ENCODE peak calls at places on chromosome 4, in four cellular contexts. H, M, C and A are unnamed samples.
A peak's percentile ranks its signal among the peaks of the same experiment; 100 is the strongest.

GRCh38 chr4:182258441-182259031 is 15.3 kb downstream of the TENM3 start:
- DNase-seq in H (no peak), M (no peak), C (peak; percentile 39), A (no peak)

GRCh38 chr4:72997409-72997808 is 72.1 kb downstream of the COX18 start:
- DNase-seq in H (no peak), M (no peak), C (no peak), A (no peak)

GRCh38 chr4:86338989-86339388 is 20.9 kb downstream of the MAPK10 start:
- DNase-seq in H (no peak), M (no peak), C (no peak), A (peak; percentile 13)

GRCh38 chr4:42331914-42332368 is 65.3 kb upstream of the SHISA3 start:
- DNase-seq in H (no peak), M (no peak), C (no peak), A (peak; percentile 24)

GRCh38 chr4:120724656-120725055 is 197.9 kb downstream of the PRDM5 start:
- DNase-seq in H (no peak), M (no peak), C (no peak), A (no peak)

GRCh38 chr4:125062079-125062478 is 252.7 kb upstream of the FAT4 start:
- DNase-seq in H (no peak), M (no peak), C (no peak), A (no peak)

GRCh38 chr4:137623013-137623412 is 90.7 kb upstream of the PCDH18 start:
- DNase-seq in H (no peak), M (peak; percentile 2), C (peak; percentile 17), A (no peak)

GRCh38 chr4:182307746-182308145 is 64.5 kb downstream of the TENM3 start:
- DNase-seq in H (no peak), M (no peak), C (no peak), A (peak; percentile 21)

GRCh38 chr4:39609454-39609911 is 29.2 kb downstream of the SMIM14 start:
- DNase-seq in H (no peak), M (peak; percentile 64), C (no peak), A (no peak)

GRCh38 chr4:153205028-153205648 is 895 bp downstream of the TRIM2 start:
- DNase-seq in H (no peak), M (peak; percentile 45), C (peak; percentile 63), A (no peak)

GRCh38 chr4:165381821-165382373 is 3.1 kb downstream of the CPE start:
- DNase-seq in H (no peak), M (no peak), C (no peak), A (no peak)

GRCh38 chr4:90127223-90127705 is at the start of gene CCSER1:
- DNase-seq in H (no peak), M (no peak), C (peak; percentile 64), A (peak; percentile 61)

GRCh38 chr4:90030202-90030601 is 97.0 kb upstream of the CCSER1 start:
- DNase-seq in H (no peak), M (no peak), C (no peak), A (no peak)

GRCh38 chr4:186067757-186068385 is 1.1 kb upstream of the TLR3 start:
- DNase-seq in H (no peak), M (peak; percentile 67), C (peak; percentile 62), A (peak; percentile 64)

GRCh38 chr4:168360271-168360670 is 41.7 kb upstream of the DDX60 start:
- DNase-seq in H (no peak), M (no peak), C (no peak), A (no peak)

GRCh38 chr4:47690611-47691010 is 147.3 kb downstream of the CORIN start:
- DNase-seq in H (no peak), M (no peak), C (no peak), A (no peak)

GRCh38 chr4:139528377-139529005 is 27.5 kb downstream of the SETD7 start:
- DNase-seq in H (no peak), M (no peak), C (no peak), A (no peak)

GRCh38 chr4:14415146-14415545 is 587.1 kb upstream of the CPEB2 start:
- DNase-seq in H (no peak), M (no peak), C (peak; percentile 58), A (no peak)

GRCh38 chr4:112532267-112532666 is 16.3 kb upstream of the NEUROG2 start:
- DNase-seq in H (no peak), M (no peak), C (no peak), A (no peak)

GRCh38 chr4:27005512-27006246 is 145.0 kb downstream of the STIM2 start:
- DNase-seq in H (no peak), M (no peak), C (no peak), A (no peak)

GRCh38 chr4:150931796-150932195 is 83.3 kb downstream of the LRBA start:
- DNase-seq in H (no peak), M (no peak), C (no peak), A (no peak)

GRCh38 chr4:82934441-82934840 is 33.9 kb downstream of the THAP9 start:
- DNase-seq in H (no peak), M (no peak), C (no peak), A (no peak)

GRCh38 chr4:52038109-52038912 is at the start of gene SGCB:
- DNase-seq in H (peak; percentile 39), M (no peak), C (peak; percentile 71), A (no peak)

GRCh38 chr4:54586343-54586953 is 71.3 kb upstream of the KIT start:
- DNase-seq in H (peak; percentile 28), M (no peak), C (no peak), A (no peak)

GRCh38 chr4:68359508-68359907 is 9.6 kb upstream of the YTHDC1 start:
- DNase-seq in H (no peak), M (no peak), C (no peak), A (no peak)

GRCh38 chr4:100590308-100590707 is 72.5 kb upstream of the EMCN start:
- DNase-seq in H (no peak), M (no peak), C (no peak), A (no peak)

GRCh38 chr4:97404876-97405523 is 738.3 kb downstream of the STPG2 start:
- DNase-seq in H (no peak), M (no peak), C (no peak), A (no peak)

GRCh38 chr4:86118696-86119095 is 241.2 kb downstream of the MAPK10 start:
- DNase-seq in H (no peak), M (no peak), C (no peak), A (no peak)

GRCh38 chr4:37439809-37440518 is 195.4 kb downstream of the NWD2 start:
- DNase-seq in H (no peak), M (no peak), C (no peak), A (no peak)

GRCh38 chr4:6926681-6927478 is 17.3 kb downstream of the TBC1D14 start:
- DNase-seq in H (peak; percentile 64), M (peak; percentile 96), C (no peak), A (no peak)

GRCh38 chr4:128560754-128561495 is 248.6 kb upstream of the JADE1 start:
- DNase-seq in H (no peak), M (peak; percentile 15), C (no peak), A (no peak)

GRCh38 chr4:76558391-76559235 is 123.6 kb downstream of the SHROOM3 start:
- DNase-seq in H (no peak), M (no peak), C (peak; percentile 75), A (no peak)

DNA sequence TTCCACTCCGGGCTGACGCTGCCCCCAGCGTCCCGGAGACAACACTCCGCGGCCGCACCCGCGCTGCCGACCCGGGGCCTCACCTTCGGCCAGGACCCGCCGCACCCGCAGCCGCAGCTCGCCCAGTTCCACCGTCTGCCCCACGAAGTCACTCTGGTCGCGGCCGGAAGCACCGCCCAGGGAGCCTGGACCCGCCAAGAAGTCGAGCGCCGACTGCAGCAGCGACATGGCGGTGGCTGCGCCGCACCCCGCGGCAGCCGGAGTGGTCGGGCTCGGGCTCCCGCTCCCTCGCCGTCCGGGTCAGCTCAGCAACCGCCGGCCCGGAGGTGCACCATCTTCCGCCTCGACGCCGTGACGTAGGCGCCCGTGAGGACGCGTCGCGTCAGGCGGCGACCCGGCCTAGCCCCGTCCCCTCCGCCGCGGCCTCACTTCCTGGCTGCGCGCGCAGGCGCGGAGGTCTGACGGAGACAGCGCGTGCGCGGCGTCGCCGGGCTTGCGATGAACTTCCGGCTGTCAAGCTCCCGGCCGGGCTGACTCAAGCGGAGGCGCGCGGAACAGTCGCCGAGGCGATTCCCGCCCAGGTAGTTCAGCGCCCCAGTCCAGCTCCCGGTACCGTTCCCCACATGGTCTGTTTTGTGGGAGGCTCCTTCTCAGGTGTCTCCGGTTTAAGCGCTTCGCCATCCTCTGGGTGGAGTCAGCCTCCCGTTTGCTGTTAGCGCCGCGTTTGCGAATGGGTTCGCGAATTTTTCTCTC is at the start of the genes GAK and TMEM175:
- DNase-seq in H (peak; percentile 99), M (peak; percentile 86), C (peak; percentile 97), A (peak; percentile 91)
- TF ChIP-seq EZH2 in H (no peak), M (no peak), C (no peak), A (no peak)

GRCh38 chr4:84803720-84804119 is 162.8 kb downstream of the WDFY3 start:
- DNase-seq in H (no peak), M (no peak), C (no peak), A (no peak)

GRCh38 chr4:84809946-84810345 is 156.5 kb downstream of the WDFY3 start:
- DNase-seq in H (no peak), M (no peak), C (no peak), A (no peak)

GRCh38 chr4:84804126-84804525 is 162.4 kb downstream of the WDFY3 start:
- DNase-seq in H (no peak), M (no peak), C (no peak), A (no peak)

GRCh38 chr4:84803121-84803520 is 163.4 kb downstream of the WDFY3 start:
- DNase-seq in H (no peak), M (no peak), C (no peak), A (no peak)

GRCh38 chr4:84808332-84808731 is 158.2 kb downstream of the WDFY3 start:
- DNase-seq in H (no peak), M (no peak), C (no peak), A (no peak)
- TF ChIP-seq POLR2AphosphoS5 in H (no peak), M (no peak), C (no peak), A (no peak)

GRCh38 chr4:1493540-1494287 is 87.5 kb upstream of the NKX1-1 start:
- DNase-seq in H (no peak), M (no peak), C (no peak), A (no peak)
- TF ChIP-seq EZH2 in H (no peak), M (peak; percentile 50), C (no peak), A (no peak)

GRCh38 chr4:154959756-154960155 is 178.7 kb downstream of the RBM46 start:
- DNase-seq in H (no peak), M (no peak), C (no peak), A (no peak)
- TF ChIP-seq POLR2AphosphoS5 in H (no peak), M (no peak), C (no peak), A (no peak)

GRCh38 chr4:118351851-118352827 is 664 bp downstream of the PRSS12 start:
- DNase-seq in H (no peak), M (peak; percentile 4), C (peak; percentile 65), A (peak; percentile 48)
- TF ChIP-seq EZH2 in H (no peak), M (peak; percentile 78), C (peak; percentile 13), A (no peak)

GRCh38 chr4:57911203-57911602 is 801.0 kb upstream of the IGFBP7 start:
- DNase-seq in H (no peak), M (no peak), C (peak; percentile 1), A (no peak)

GRCh38 chr4:57916479-57916878 is 806.3 kb upstream of the IGFBP7 start:
- DNase-seq in H (no peak), M (no peak), C (no peak), A (no peak)
- TF ChIP-seq POLR2AphosphoS5 in H (no peak), M (no peak), C (no peak), A (no peak)